ENCODE peak calls at places on chromosomes 16 and 17, in nine cellular contexts. O is CD4-positive, alpha-beta T cell; L is adrenal gland; E is dorsolateral prefrontal cortex; X is CD8-positive, alpha-beta T cell; H is glutamatergic neuron; T is breast epithelium; W is tibial artery; K is uterus. Y is an unnamed sample.

GRCh38 chr16:3143598-3144330 is 8.9 kb downstream of the ZNF213 start:
- DNase-seq in T (no peak), X (no peak), W (no peak), O (no peak), H (peak), L (peak), K (no peak), E (no peak), Y (no peak)

GRCh38 chr17:29802256-29802655 is 127.8 kb downstream of the SSH2 start:
- DNase-seq in H (no peak), T (no peak), L (no peak), W (no peak), X (no peak), K (no peak), E (no peak), O (no peak), Y (no peak)

GRCh38 chr17:57552114-57552601 is 192.9 kb downstream of the CCDC182 start:
- DNase-seq in X (peak), E (peak), H (peak), K (peak), W (no peak), L (no peak), O (no peak), T (no peak), Y (no peak)

GRCh38 chr17:50397111-50397918 is at the start of gene LRRC59:
- DNase-seq in O (peak), W (peak), T (peak), K (peak), L (peak), X (peak), H (peak), E (peak), Y (peak)

GRCh38 chr17:65055280-65055707 is 1.2 kb downstream of the GNA13 start:
- DNase-seq in K (no peak), X (peak), T (no peak), E (no peak), H (no peak), O (no peak), L (no peak), W (no peak), Y (no peak)

GRCh38 chr17:21298983-21299519 is 14.5 kb downstream of the MAP2K3 start:
- DNase-seq in T (no peak), L (no peak), K (no peak), H (no peak), O (no peak), E (no peak), W (no peak), X (no peak), Y (no peak)

GRCh38 chr17:35898283-35899070 is 18.3 kb upstream of the CCL5 start:
- DNase-seq in H (no peak), L (peak), X (no peak), T (no peak), K (no peak), E (no peak), O (peak), W (no peak), Y (no peak)

GRCh38 chr17:63649813-63650212 is 27.6 kb downstream of the MAP3K3 start:
- DNase-seq in W (peak), E (no peak), H (no peak), X (no peak), O (no peak), L (no peak), K (no peak), T (no peak), Y (no peak)

GRCh38 chr17:6070895-6071511 is 824 bp downstream of the WSCD1 start:
- DNase-seq in E (peak), L (peak), H (peak), W (no peak), O (no peak), K (no peak), X (no peak), T (no peak), Y (no peak)

GRCh38 chr17:55334881-55335523 is 70.2 kb downstream of the HLF start:
- DNase-seq in L (no peak), W (no peak), E (no peak), T (no peak), X (no peak), O (no peak), H (no peak), K (no peak), Y (no peak)

GRCh38 chr17:74123866-74124265 is 79.6 kb upstream of the RPL38 start:
- DNase-seq in L (no peak), H (no peak), O (no peak), T (no peak), X (no peak), W (no peak), K (no peak), E (no peak), Y (no peak)

GRCh38 chr16:26464576-26465266 is 602.0 kb upstream of the C16orf82 start:
- DNase-seq in O (no peak), T (no peak), W (no peak), K (no peak), X (no peak), H (no peak), L (no peak), E (no peak), Y (no peak)

GRCh38 chr17:32929288-32929574 is 1.3 kb downstream of the TMEM98 start:
- DNase-seq in K (no peak), E (no peak), T (no peak), L (no peak), X (no peak), W (no peak), O (no peak), H (peak), Y (no peak)

GRCh38 chr17:41689497-41690299 is 1.0 kb downstream of the EIF1 start:
- DNase-seq in H (no peak), O (peak), K (no peak), X (peak), E (no peak), W (no peak), L (peak), T (peak), Y (no peak)
- TF ChIP-seq CTCF in H (peak), O (peak), K (peak), X (peak), E (peak), W (peak), L (peak), T (peak), Y (peak)

DNA sequence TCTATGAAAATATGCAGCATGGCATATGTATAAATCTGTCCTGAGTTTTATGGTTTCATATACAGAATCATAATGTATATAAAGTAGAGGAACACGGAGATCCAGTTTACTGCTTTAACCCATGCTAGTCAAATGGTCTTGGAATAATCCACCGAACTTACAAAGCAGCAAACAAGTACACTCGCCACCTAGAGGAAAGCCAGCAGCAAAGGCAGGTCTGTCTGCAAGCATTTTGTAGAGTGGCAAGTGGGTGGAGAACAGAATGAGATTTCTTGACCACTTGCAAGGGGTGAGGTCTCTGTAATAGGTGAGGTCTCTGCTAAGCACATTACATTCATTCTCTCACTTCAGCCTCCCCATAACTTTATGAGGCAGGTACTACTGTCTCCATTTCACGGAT is 308.3 kb downstream of the CA10 start:
- DNase-seq in W (no peak), O (no peak), E (no peak), X (no peak), T (no peak), K (no peak), H (no peak), L (no peak), Y (no peak)
- TF ChIP-seq CTCF in W (no peak), O (no peak), E (no peak), X (no peak), T (no peak), K (no peak), H (no peak), L (no peak), Y (peak)

GRCh38 chr16:12392585-12393089 is 411.1 kb downstream of the CPPED1 start:
- DNase-seq in L (no peak), X (no peak), H (no peak), K (peak), E (no peak), O (no peak), T (no peak), W (peak), Y (no peak)
- TF ChIP-seq CTCF in L (no peak), X (no peak), H (no peak), K (no peak), E (peak), O (no peak), T (no peak), W (no peak), Y (no peak)

GRCh38 chr16:89687092-89687940 is 827 bp downstream of the CDK10 start:
- DNase-seq in W (no peak), H (no peak), O (no peak), K (no peak), T (no peak), L (no peak), E (no peak), X (no peak), Y (no peak)
- TF ChIP-seq CTCF in W (no peak), H (no peak), O (no peak), K (no peak), T (no peak), L (no peak), E (no peak), X (no peak), Y (no peak)

GRCh38 chr17:77742579-77742978 is 215.9 kb upstream of the TNRC6C start:
- DNase-seq in X (no peak), L (no peak), K (no peak), O (no peak), T (no peak), H (no peak), W (no peak), E (no peak), Y (no peak)

GRCh38 chr17:77744268-77744988 is 214.1 kb upstream of the TNRC6C start:
- DNase-seq in H (no peak), K (peak), W (peak), T (no peak), E (no peak), O (no peak), X (no peak), L (no peak), Y (no peak)

GRCh38 chr17:77738666-77739531 is 219.6 kb upstream of the TNRC6C start:
- DNase-seq in O (no peak), X (no peak), H (no peak), W (peak), L (peak), K (no peak), E (peak), T (peak), Y (no peak)

GRCh38 chr17:77740481-77740880 is 218.0 kb upstream of the TNRC6C start:
- DNase-seq in L (no peak), X (no peak), T (no peak), H (no peak), W (no peak), O (no peak), K (no peak), E (peak), Y (no peak)

DNA sequence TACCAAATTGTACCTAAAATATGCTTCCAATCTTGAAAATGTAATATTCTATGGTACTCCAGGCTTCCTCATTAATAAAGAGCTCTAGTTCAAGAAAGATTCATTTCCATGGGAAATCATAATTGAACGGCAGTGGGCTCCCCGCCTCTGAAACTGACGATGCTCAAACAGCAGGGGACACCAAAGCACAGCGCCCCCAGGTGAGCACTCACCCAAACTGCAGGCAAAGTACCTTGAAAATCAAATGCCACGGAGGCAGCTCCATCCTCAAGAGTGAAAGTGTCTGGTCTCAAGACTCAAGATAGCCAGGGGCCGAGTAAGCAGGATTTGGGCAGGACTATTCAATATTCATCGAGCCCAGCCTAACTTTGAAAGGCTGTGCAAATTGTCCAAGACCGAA is 217.4 kb upstream of the TNRC6C start:
- DNase-seq in X (peak), E (no peak), H (no peak), W (no peak), K (no peak), T (no peak), O (peak), L (no peak), Y (no peak)
- TF ChIP-seq CTCF in X (peak), E (peak), H (peak), W (no peak), K (no peak), T (no peak), O (peak), L (no peak), Y (peak)

DNA sequence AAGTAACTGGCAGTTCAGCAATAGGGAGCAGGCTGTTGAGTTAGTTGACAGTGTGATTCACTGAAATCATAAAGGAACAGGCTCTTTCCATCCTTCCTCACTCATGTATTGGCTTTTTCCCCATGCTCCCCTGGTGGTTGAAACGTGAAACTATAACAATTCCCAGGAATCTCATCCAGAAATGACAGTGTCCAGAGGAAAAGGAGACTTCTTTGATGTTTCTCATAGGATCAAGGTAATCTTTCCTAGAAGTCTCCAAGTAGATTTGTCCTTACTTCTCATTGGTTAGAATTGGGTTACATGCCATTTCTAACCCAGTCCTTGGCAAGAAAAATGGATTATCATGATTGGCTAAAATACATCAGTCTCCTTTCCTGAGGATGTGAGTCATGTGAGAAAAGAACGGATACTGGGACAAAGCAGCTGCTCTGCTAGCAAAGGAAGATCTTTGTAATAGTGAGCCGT is 14.4 kb downstream of the TTC19 start:
- DNase-seq in W (no peak), X (no peak), O (no peak), E (no peak), K (no peak), L (no peak), T (no peak), H (no peak), Y (no peak)
- TF ChIP-seq CTCF in W (peak), X (no peak), O (no peak), E (peak), K (peak), L (peak), T (peak), H (peak), Y (no peak)

GRCh38 chr17:43402567-43402966 is 3.8 kb downstream of the ARL4D start:
- DNase-seq in L (no peak), O (no peak), X (no peak), H (no peak), E (no peak), K (no peak), W (no peak), T (no peak), Y (no peak)
- TF ChIP-seq CTCF in L (no peak), O (no peak), X (no peak), H (no peak), E (no peak), K (no peak), W (no peak), T (no peak), Y (no peak)